ENCODE peak calls at places on chromosomes 7 and 10, in five cellular contexts. N, P, E, M and C are unnamed samples.

GRCh38 chr7:2730846-2731770 is 43.1 kb downstream of the AMZ1 start:
- DNase-seq in N (no peak), P (no peak), E (no peak), M (no peak), C (no peak)

GRCh38 chr7:22779697-22780096 is 43.0 kb downstream of the TOMM7 start:
- DNase-seq in N (no peak), P (no peak), E (peak; percentile 40), M (no peak), C (no peak)

GRCh38 chr7:28858206-28858605 is 99.9 kb downstream of the TRIL start:
- DNase-seq in N (no peak), P (no peak), E (peak; percentile 87), M (no peak), C (no peak)

GRCh38 chr10:95445223-95445836 is 115.8 kb downstream of the SORBS1 start:
- DNase-seq in N (no peak), P (no peak), E (peak; percentile 86), M (no peak), C (no peak)

GRCh38 chr10:110336111-110336721 is 31.5 kb upstream of the SMNDC1 start:
- DNase-seq in N (no peak), P (no peak), E (peak; percentile 99), M (peak; percentile 30), C (no peak)

GRCh38 chr10:128036746-128037542 is 89.3 kb downstream of the MKI67 start:
- DNase-seq in N (no peak), P (no peak), E (peak; percentile 67), M (no peak), C (no peak)

GRCh38 chr7:153414288-153414629 is 637.9 kb upstream of the DPP6 start:
- DNase-seq in N (no peak), P (no peak), E (no peak), M (no peak), C (no peak)

GRCh38 chr7:104196161-104196560 is 11.7 kb downstream of the ORC5 start:
- DNase-seq in N (no peak), P (no peak), E (no peak), M (no peak), C (no peak)

GRCh38 chr10:822661-823367 is 108.7 kb downstream of the LARP4B start:
- DNase-seq in N (no peak), P (no peak), E (no peak), M (no peak), C (no peak)

GRCh38 chr7:5489991-5490536 is 66.4 kb upstream of the TNRC18 start:
- DNase-seq in N (no peak), P (no peak), E (no peak), M (no peak), C (no peak)